ENCODE peak calls at places on chromosomes 4 and X, in ten cellular contexts. M, R, J, A, X, P, E, K, H and U are unnamed samples.

GRCh38 chrX:21885568-21885967 is 29.8 kb downstream of the YY2 start:
- DNase-seq in M (no peak), R (no peak), J (no peak), A (no peak), X (no peak), P (no peak), E (no peak), K (no peak), H (no peak), U (no peak)

GRCh38 chr4:153166971-153167501 is 37.2 kb upstream of the TRIM2 start:
- DNase-seq in M (no peak), R (no peak), J (no peak), A (no peak), X (no peak), P (no peak), E (peak; percentile 56), K (no peak), H (no peak), U (no peak)

GRCh38 chr4:69718376-69719293 is 41.8 kb downstream of the SULT1B1 start:
- DNase-seq in M (no peak), R (no peak), J (no peak), A (no peak), X (no peak), P (no peak), E (peak; percentile 34), K (no peak), H (no peak), U (no peak)

GRCh38 chrX:118024482-118024881 is 92.1 kb downstream of the KLHL13 start:
- DNase-seq in M (no peak), R (no peak), J (no peak), A (no peak), X (no peak), P (no peak), E (no peak), K (no peak), H (no peak), U (no peak)

GRCh38 chr4:2886622-2887021 is 43.0 kb downstream of the ADD1 start:
- DNase-seq in M (no peak), R (peak; percentile 46), J (no peak), A (no peak), X (no peak), P (no peak), E (no peak), K (peak; percentile 80), H (no peak), U (no peak)

GRCh38 chr4:150581611-150582010 is 340 bp upstream of the MAB21L2 start:
- DNase-seq in M (no peak), R (peak; percentile 24), J (no peak), A (no peak), X (no peak), P (no peak), E (no peak), K (peak; percentile 70), H (peak; percentile 50), U (no peak)

GRCh38 chrX:65644621-65645287 is 22.7 kb upstream of the MSN start:
- DNase-seq in M (no peak), R (peak; percentile 92), J (peak; percentile 88), A (peak; percentile 75), X (no peak), P (peak; percentile 88), E (peak; percentile 87), K (peak; percentile 12), H (peak; percentile 74), U (peak; percentile 95)

GRCh38 chr4:70927502-70928139 is 25.5 kb downstream of the MOB1B start:
- DNase-seq in M (no peak), R (no peak), J (no peak), A (no peak), X (peak; percentile 43), P (no peak), E (no peak), K (no peak), H (no peak), U (no peak)

GRCh38 chr4:128349921-128350320 is 62.3 kb upstream of the PGRMC2 start:
- DNase-seq in M (no peak), R (no peak), J (no peak), A (no peak), X (no peak), P (no peak), E (peak; percentile 76), K (no peak), H (no peak), U (no peak)

GRCh38 chr4:2798399-2799301 is 5.8 kb downstream of the SH3BP2 start:
- DNase-seq in M (no peak), R (peak; percentile 79), J (peak; percentile 89), A (peak; percentile 71), X (no peak), P (peak; percentile 76), E (no peak), K (peak; percentile 92), H (peak; percentile 85), U (peak; percentile 74)

GRCh38 chr4:108053281-108053701 is 63.6 kb downstream of the HADH start:
- DNase-seq in M (no peak), R (no peak), J (no peak), A (no peak), X (no peak), P (no peak), E (no peak), K (no peak), H (no peak), U (no peak)

GRCh38 chrX:884091-884490 is 253.5 kb downstream of the SHOX start:
- DNase-seq in M (no peak), R (no peak), J (no peak), A (no peak), X (no peak), P (no peak), E (no peak), K (no peak), H (no peak), U (no peak)

GRCh38 chr4:40749717-40750460 is at the start of gene NSUN7:
- DNase-seq in M (no peak), R (no peak), J (peak; percentile 68), A (peak; percentile 26), X (peak; percentile 23), P (peak; percentile 84), E (peak; percentile 38), K (peak; percentile 91), H (peak; percentile 83), U (no peak)

GRCh38 chr4:138488527-138488926 is 246.4 kb upstream of the SLC7A11 start:
- DNase-seq in M (no peak), R (no peak), J (no peak), A (no peak), X (no peak), P (no peak), E (no peak), K (no peak), H (no peak), U (no peak)

GRCh38 chrX:17024896-17025295 is 78.4 kb downstream of the REPS2 start:
- DNase-seq in M (no peak), R (no peak), J (no peak), A (no peak), X (no peak), P (no peak), E (no peak), K (peak; percentile 36), H (peak; percentile 50), U (no peak)

GRCh38 chr4:74793757-74794340 is 474 bp downstream of the BTC start:
- DNase-seq in M (no peak), R (peak; percentile 29), J (peak; percentile 60), A (peak; percentile 15), X (no peak), P (peak; percentile 77), E (peak; percentile 48), K (peak; percentile 6), H (peak; percentile 76), U (peak; percentile 44)

GRCh38 chr4:55311792-55312490 is 34.1 kb upstream of the SRD5A3 start:
- DNase-seq in M (no peak), R (no peak), J (no peak), A (no peak), X (no peak), P (no peak), E (no peak), K (no peak), H (no peak), U (no peak)

GRCh38 chr4:6346373-6347110 is 76.9 kb downstream of the WFS1 start:
- DNase-seq in M (no peak), R (no peak), J (no peak), A (no peak), X (no peak), P (no peak), E (no peak), K (no peak), H (no peak), U (no peak)
- H3K27me3 ChIP-seq in M (no peaks in the 10 kb centered on the region), R (peaks cover 14% of the 10 kb centered on the region), J (peaks cover 15% of the 10 kb centered on the region), A (no peaks in the 10 kb centered on the region), X (no peaks in the 10 kb centered on the region), P (no peaks in the 10 kb centered on the region), E (peaks cover 5% of the 10 kb centered on the region), K (no peaks in the 10 kb centered on the region), H (no peaks in the 10 kb centered on the region), U (no peaks in the 10 kb centered on the region)

GRCh38 chr4:141130947-141131545 is 2.2 kb downstream of the RNF150 start:
- DNase-seq in M (no peak), R (no peak), J (no peak), A (no peak), X (no peak), P (no peak), E (peak; percentile 17), K (peak; percentile 36), H (no peak), U (no peak)
- H3K4me3 ChIP-seq in M (no peak overlapping the region), R (peak overlapping the region; percentile 77), J (no peak overlapping the region), A (peak overlapping the region; percentile 86), X (no peak overlapping the region), P (no peak overlapping the region), E (peak overlapping the region; percentile 96), K (peak overlapping the region; percentile 97), H (peak overlapping the region; percentile 66), U (peak overlapping the region; percentile 70)

DNA sequence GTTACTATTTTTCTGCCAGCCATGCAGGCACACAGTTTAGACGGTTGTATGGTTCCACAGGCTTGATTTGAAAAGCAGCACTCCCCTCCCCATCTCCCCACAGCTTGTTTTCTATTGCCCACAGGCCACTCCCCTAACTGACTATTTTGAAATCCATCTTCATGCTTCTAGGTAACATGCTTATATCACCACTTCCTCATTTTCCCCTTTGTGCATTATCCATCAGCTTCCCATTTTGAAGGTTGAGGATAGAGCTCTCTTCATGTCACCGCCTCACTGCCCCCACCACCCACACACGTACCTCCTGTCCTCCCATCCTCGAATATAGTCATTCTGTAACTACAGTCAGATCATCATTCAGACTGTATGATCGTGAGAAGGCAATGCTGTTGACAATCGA is 224.7 kb downstream of the MID1 start:
- DNase-seq in M (no peak), R (no peak), J (no peak), A (no peak), X (no peak), P (no peak), E (no peak), K (no peak), H (no peak), U (no peak)
- H3K27me3 ChIP-seq in M (no peaks in the 10 kb centered on the region), R (no peaks in the 10 kb centered on the region), J (no peaks in the 10 kb centered on the region), A (no peaks in the 10 kb centered on the region), X (no peaks in the 10 kb centered on the region), P (peaks cover 4% of the 10 kb centered on the region), E (no peaks in the 10 kb centered on the region), K (no peaks in the 10 kb centered on the region), H (no peaks in the 10 kb centered on the region), U (no peaks in the 10 kb centered on the region)

DNA sequence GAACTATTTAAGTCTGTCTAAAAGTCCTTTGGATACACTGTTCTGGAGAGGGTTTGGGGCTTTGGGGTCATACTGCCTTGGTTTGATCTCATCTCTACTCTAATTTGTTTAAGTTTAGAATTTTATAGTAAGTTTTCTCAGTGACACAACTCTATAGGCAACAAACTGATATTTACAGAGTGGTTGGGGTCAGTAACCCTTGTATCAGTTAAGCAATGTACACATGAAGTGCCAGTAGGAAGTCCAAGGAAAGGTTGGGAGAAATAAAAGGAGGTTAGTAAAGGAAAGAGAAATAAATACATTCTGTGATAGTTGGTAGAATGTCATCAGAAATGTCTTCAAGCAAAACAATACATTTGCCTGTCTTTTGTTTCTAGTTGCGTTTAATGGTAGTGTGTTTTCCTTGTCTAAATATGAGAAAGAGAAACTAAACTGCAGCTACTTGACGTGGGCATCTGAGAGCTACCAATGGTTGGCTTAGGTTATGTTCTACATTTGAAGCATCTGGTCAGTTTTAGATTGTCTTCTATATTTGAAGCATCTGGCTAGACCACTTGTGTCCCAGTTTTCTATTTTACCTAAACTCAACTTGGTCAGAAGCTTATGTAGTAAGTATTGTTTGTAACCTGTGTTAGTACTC is 6.9 kb downstream of the ATP7A start:
- DNase-seq in M (no peak), R (no peak), J (no peak), A (no peak), X (no peak), P (no peak), E (no peak), K (no peak), H (no peak), U (no peak)
- H3K4me3 ChIP-seq in M (no peak overlapping the region), R (peak overlapping the region; percentile 4), J (no peak overlapping the region), A (no peak overlapping the region), X (peak overlapping the region; percentile 15), P (no peak overlapping the region), E (no peak overlapping the region), K (no peak overlapping the region), H (no peak overlapping the region), U (no peak overlapping the region)